ENCODE peak calls at places on chromosomes 12 and 14, in eight cellular contexts. A is NCI-H1092, Q is sciatic nerve, F is HuH-7.5, D is NCI-H187, N is HCEC 1CT, I is GM10248, S is A673. Z is an unnamed sample.

GRCh38 chr14:53004976-53005375 is 54.1 kb upstream of the FERMT2 start:
- DNase-seq in A (no peak), Q (no peak), F (no peak), D (no peak), N (peak), I (no peak), S (no peak), Z (no peak)

GRCh38 chr12:77940011-77940423 is 109.3 kb downstream of the NAV3 start:
- DNase-seq in A (no peak), Q (no peak), F (no peak), D (no peak), N (peak), I (no peak), S (peak), Z (no peak)

GRCh38 chr12:121992059-121992879 is 29.4 kb upstream of the BCL7A start:
- DNase-seq in A (no peak), Q (no peak), F (no peak), D (no peak), N (peak), I (peak), S (no peak), Z (peak)

GRCh38 chr12:114069507-114069906 is 103.4 kb upstream of the RBM19 start:
- DNase-seq in A (no peak), Q (no peak), F (no peak), D (no peak), N (no peak), I (no peak), S (no peak), Z (no peak)

GRCh38 chr12:75177997-75178396 is 31.6 kb downstream of the KCNC2 start:
- DNase-seq in A (no peak), Q (no peak), F (no peak), D (no peak), N (peak), I (no peak), S (peak), Z (no peak)

GRCh38 chr14:100850841-100851585 is 25.1 kb downstream of the MEG3 start:
- DNase-seq in A (peak), Q (peak), F (peak), D (peak), N (no peak), I (peak), S (peak), Z (no peak)

GRCh38 chr14:99605299-99605961 is 1.4 kb upstream of the CCDC85C start:
- DNase-seq in A (peak), Q (peak), F (peak), D (peak), N (peak), I (peak), S (peak), Z (no peak)

GRCh38 chr12:115984607-115985006 is 292.9 kb downstream of the MED13L start:
- DNase-seq in A (no peak), Q (no peak), F (no peak), D (no peak), N (no peak), I (no peak), S (no peak), Z (no peak)

GRCh38 chr14:57375156-57375555 is 15.2 kb upstream of the NAA30 start:
- DNase-seq in A (no peak), Q (no peak), F (no peak), D (no peak), N (no peak), I (no peak), S (peak), Z (no peak)

GRCh38 chr14:94304243-94304642 is 11.2 kb upstream of the SERPINA10 start:
- DNase-seq in A (no peak), Q (no peak), F (no peak), D (no peak), N (no peak), I (no peak), S (no peak), Z (no peak)

GRCh38 chr12:81863406-81863805 is 104.3 kb upstream of the PPFIA2 start:
- DNase-seq in A (no peak), Q (no peak), F (no peak), D (no peak), N (no peak), I (no peak), S (no peak), Z (no peak)

GRCh38 chr12:7042847-7043246 is 17.7 kb upstream of the C1S start:
- DNase-seq in A (no peak), Q (no peak), F (peak), D (no peak), N (peak), I (no peak), S (peak), Z (no peak)

GRCh38 chr12:103505371-103506236 is 9.8 kb upstream of the C12orf42 start:
- DNase-seq in A (no peak), Q (no peak), F (no peak), D (no peak), N (no peak), I (peak), S (no peak), Z (peak)

GRCh38 chr12:64665506-64665905 is 55.2 kb downstream of the RASSF3 start:
- DNase-seq in A (no peak), Q (no peak), F (no peak), D (no peak), N (no peak), I (no peak), S (no peak), Z (peak)

GRCh38 chr12:12217018-12217359 is 49.9 kb downstream of the LRP6 start:
- DNase-seq in A (no peak), Q (no peak), F (no peak), D (no peak), N (no peak), I (no peak), S (no peak), Z (no peak)

GRCh38 chr14:90844321-90844720 is 28.1 kb upstream of the TTC7B start:
- DNase-seq in A (no peak), Q (no peak), F (no peak), D (no peak), N (no peak), I (no peak), S (no peak), Z (no peak)

GRCh38 chr14:73472182-73473114 is 14.1 kb upstream of the NUMB start:
- DNase-seq in A (peak), Q (no peak), F (no peak), D (no peak), N (peak), I (peak), S (peak), Z (peak)

Z was measured in GM12878.